ENCODE peak calls at places on chromosome 20, in six cellular contexts. S is HTR-8/SVneo; G is pancreas; Y is NCI-H1092 treated with DMSO at 0.1 percent for 48 hours; N is stimulated activated CD8-positive, alpha-beta memory T cell treated with anti-CD3 and anti-CD28 coated beads, Interleukin-2, amount 100 ng/mL, for 48 hours; X is sigmoid colon. C is an unnamed sample.

GRCh38 chr20:41248371-41249024 is 69.0 kb downstream of the ZHX3 start:
- DNase-seq in G (no peak), X (no peak), N (no peak), S (no peak), Y (no peak), C (no peak)

GRCh38 chr20:43949741-43950618 is 35.3 kb downstream of the TOX2 start:
- DNase-seq in S (no peak), G (no peak), Y (no peak), N (peak; percentile 49), X (no peak), C (no peak)

GRCh38 chr20:58401123-58401639 is 12.2 kb downstream of the VAPB start:
- DNase-seq in X (no peak), Y (no peak), S (no peak), G (no peak), N (no peak), C (no peak)

GRCh38 chr20:62318411-62319345 is 15.9 kb downstream of the ADRM1 start:
- DNase-seq in X (no peak), G (no peak), Y (no peak), S (no peak), N (no peak), C (no peak)

GRCh38 chr20:32823078-32823477 is 3.3 kb downstream of the MAPRE1 start:
- DNase-seq in X (no peak), G (no peak), Y (no peak), S (peak; percentile 60), N (no peak), C (no peak)

GRCh38 chr20:22490287-22491187 is 93.8 kb downstream of the FOXA2 start:
- DNase-seq in X (peak; percentile 50), Y (peak; percentile 99), N (no peak), G (peak; percentile 97), S (no peak), C (no peak)

GRCh38 chr20:63895886-63896135 is 885 bp downstream of the DNAJC5 start:
- DNase-seq in N (no peak), S (no peak), G (no peak), X (no peak), Y (no peak), C (no peak)

GRCh38 chr20:11891081-11891826 is 26.4 kb upstream of the BTBD3 start:
- DNase-seq in G (peak; percentile 62), S (no peak), Y (peak; percentile 43), X (peak; percentile 75), N (peak; percentile 8), C (peak; percentile 83)

GRCh38 chr20:34983995-34984735 is 28.5 kb downstream of the MYH7B start:
- DNase-seq in S (no peak), X (no peak), N (no peak), Y (no peak), G (no peak), C (no peak)

GRCh38 chr20:49345538-49345937 is 67.7 kb upstream of the ZNFX1 start:
- DNase-seq in X (peak; percentile 75), S (peak; percentile 93), Y (no peak), N (no peak), G (peak; percentile 28), C (no peak)

GRCh38 chr20:53448875-53449274 is 144.8 kb downstream of the ZNF217 start:
- DNase-seq in G (no peak), Y (no peak), S (no peak), N (no peak), X (no peak), C (no peak)

GRCh38 chr20:11090751-11091150 is 417.0 kb upstream of the JAG1 start:
- DNase-seq in S (no peak), X (no peak), G (no peak), N (no peak), Y (no peak), C (no peak)

GRCh38 chr20:60650087-60650486 is 602.0 kb upstream of the CDH4 start:
- DNase-seq in Y (no peak), S (no peak), G (no peak), N (no peak), X (no peak), C (no peak)

GRCh38 chr20:38751360-38751976 is 3.2 kb downstream of the ACTR5 start:
- DNase-seq in X (no peak), N (no peak), G (no peak), Y (peak; percentile 22), S (peak; percentile 76), C (peak; percentile 69)

GRCh38 chr20:38196592-38196991 is 31.5 kb upstream of the TGM2 start:
- DNase-seq in S (no peak), X (peak; percentile 78), Y (no peak), G (peak; percentile 29), N (no peak), C (no peak)

GRCh38 chr20:32567384-32568178 is 17.6 kb downstream of the NOL4L start:
- DNase-seq in G (no peak), N (no peak), S (no peak), X (no peak), Y (no peak), C (no peak)

GRCh38 chr20:47196091-47197081 is 160.1 kb downstream of the ZMYND8 start:
- DNase-seq in N (peak; percentile 54), Y (peak; percentile 56), S (peak; percentile 96), X (peak; percentile 78), G (peak; percentile 70), C (peak; percentile 72)

GRCh38 chr20:33277471-33278441 is 5.3 kb upstream of the BPIFB1 start:
- DNase-seq in S (no peak), G (peak; percentile 49), N (no peak), Y (no peak), X (no peak), C (peak; percentile 72)

GRCh38 chr20:32236048-32236533 is 28.4 kb downstream of the POFUT1 start:
- DNase-seq in Y (no peak), S (no peak), X (no peak), G (no peak), N (no peak), C (no peak)

GRCh38 chr20:37902504-37903313 is at the start of gene VSTM2L:
- DNase-seq in N (no peak), G (peak; percentile 42), S (no peak), X (peak; percentile 78), Y (no peak), C (no peak)

GRCh38 chr20:52975024-52975732 is 3.0 kb downstream of the TSHZ2 start:
- DNase-seq in Y (peak; percentile 43), N (no peak), X (no peak), S (no peak), G (no peak), C (peak; percentile 33)